ENCODE peak calls at places on chromosomes 13 and 19, in five cellular contexts. K is tibial nerve, G is A549, W is upper lobe of left lung, R is transverse colon. I is an unnamed sample. For H3K4me1, the result is how much of the 10 kb centered on the place peaks cover.

GRCh38 chr19:32669205-32669785 is 5.7 kb downstream of the ANKRD27 start:
- DNase-seq in G (no peak), K (no peak), R (no peak), W (no peak), I (no peak)

GRCh38 chr13:84121456-84121855 is 239.2 kb upstream of the SLITRK1 start:
- DNase-seq in W (no peak), K (no peak), G (no peak), R (no peak), I (no peak)

GRCh38 chr19:43510713-43511112 is 6.2 kb upstream of the PHLDB3 start:
- DNase-seq in W (no peak), G (no peak), R (no peak), K (no peak), I (no peak)

GRCh38 chr19:44607917-44608316 is 5.4 kb upstream of the IGSF23 start:
- DNase-seq in G (no peak), K (no peak), W (no peak), R (no peak), I (no peak)

GRCh38 chr13:97225533-97225932 is 3.4 kb downstream of the MBNL2 start:
- DNase-seq in R (no peak), G (no peak), K (no peak), W (no peak), I (no peak)

GRCh38 chr19:4830768-4831265 is 695 bp downstream of the TICAM1 start:
- DNase-seq in W (no peak), G (no peak), K (no peak), R (no peak), I (no peak)

GRCh38 chr13:79837741-79838450 is 356.9 kb downstream of the NDFIP2 start:
- DNase-seq in K (no peak), W (no peak), R (no peak), G (no peak), I (no peak)

GRCh38 chr13:49132479-49133002 is 87.6 kb upstream of the MLNR start:
- DNase-seq in G (no peak), K (no peak), W (peak), R (no peak), I (no peak)

GRCh38 chr19:27974082-27974513 is 1238.9 kb downstream of the UQCRFS1 start:
- DNase-seq in W (no peak), R (peak), K (no peak), G (peak), I (no peak)

GRCh38 chr19:49556412-49557398 is 23.7 kb downstream of the NOSIP start:
- DNase-seq in W (no peak), R (no peak), G (no peak), K (no peak), I (peak)

GRCh38 chr19:51272183-51272817 is 21.4 kb downstream of the SIGLECL1 start:
- DNase-seq in G (no peak), W (no peak), R (no peak), K (no peak), I (no peak)

DNA sequence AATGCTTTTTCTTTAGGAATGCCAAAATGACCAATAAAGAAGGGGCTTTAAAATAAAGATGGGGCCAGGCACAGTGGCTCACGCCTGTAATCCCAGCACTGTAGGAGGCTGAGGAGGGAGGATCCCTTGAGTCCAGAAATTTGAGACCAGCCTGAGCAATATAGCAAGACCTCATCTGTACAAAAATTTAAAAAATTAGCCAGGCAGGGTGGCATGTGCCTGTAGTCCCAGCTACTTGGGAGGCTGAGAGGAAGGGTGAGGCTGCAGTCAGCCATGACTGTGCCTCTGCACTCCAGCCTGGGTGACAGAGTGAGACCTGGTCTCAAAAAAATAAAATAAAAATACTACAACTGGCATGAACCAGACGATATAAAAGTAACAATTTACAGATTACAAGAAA is 93.4 kb downstream of the LHFPL6 start:
- DNase-seq in K (no peak), R (no peak), W (no peak), G (no peak), I (no peak)
- TF ChIP-seq EP300 in K (no peak), R (no peak), W (no peak), G (no peak), I (no peak)

DNA sequence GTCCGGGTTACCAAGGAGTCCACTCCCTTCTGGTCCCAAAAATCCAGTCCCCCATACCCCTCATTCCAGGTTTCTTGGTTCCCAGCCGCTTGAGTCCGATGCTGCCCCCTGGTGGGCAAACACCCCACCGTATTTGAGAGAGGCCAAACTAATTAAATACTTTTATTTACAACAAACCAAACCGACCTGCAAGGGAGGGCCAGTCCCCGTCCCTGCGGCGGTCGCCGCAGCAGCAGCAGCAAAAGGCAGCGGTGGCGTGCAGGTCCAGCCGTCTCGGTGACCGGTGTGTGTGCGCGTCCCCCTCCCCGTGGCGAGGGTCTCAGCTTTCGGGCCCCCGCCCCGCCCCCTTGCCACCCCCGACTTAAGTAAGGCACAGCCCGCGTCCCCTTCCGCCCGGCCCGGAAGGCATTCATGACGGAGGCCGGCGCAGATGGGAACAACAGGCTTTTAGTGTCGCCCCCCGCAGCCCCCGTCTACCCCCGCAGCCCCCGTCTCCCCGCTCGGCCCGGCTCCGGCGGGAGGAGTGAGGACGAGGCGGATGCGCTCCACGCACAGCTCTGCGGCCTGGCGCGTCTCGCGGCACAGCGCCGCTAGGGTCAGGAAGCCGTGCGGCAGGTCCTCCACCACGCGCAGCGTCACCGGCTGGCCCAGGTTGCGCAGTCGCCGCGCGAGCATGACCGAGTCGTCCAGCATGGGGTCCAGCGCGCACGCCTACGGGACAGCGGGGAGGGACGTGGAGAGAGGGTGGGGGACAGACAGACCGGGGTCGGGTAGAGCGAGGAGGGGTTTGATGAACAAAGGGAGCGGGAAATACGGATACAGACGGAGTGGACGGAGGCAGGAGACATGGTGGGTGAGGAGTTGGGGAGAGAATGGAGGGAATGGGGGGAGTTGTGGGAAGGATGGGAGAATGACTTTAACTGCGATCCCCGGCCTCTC is 11.5 kb upstream of the CNFN start:
- DNase-seq in G (peak), R (peak), W (peak), K (peak), I (peak)
- TF ChIP-seq CTCF in G (peak), R (peak), W (peak), K (peak), I (peak)

DNA sequence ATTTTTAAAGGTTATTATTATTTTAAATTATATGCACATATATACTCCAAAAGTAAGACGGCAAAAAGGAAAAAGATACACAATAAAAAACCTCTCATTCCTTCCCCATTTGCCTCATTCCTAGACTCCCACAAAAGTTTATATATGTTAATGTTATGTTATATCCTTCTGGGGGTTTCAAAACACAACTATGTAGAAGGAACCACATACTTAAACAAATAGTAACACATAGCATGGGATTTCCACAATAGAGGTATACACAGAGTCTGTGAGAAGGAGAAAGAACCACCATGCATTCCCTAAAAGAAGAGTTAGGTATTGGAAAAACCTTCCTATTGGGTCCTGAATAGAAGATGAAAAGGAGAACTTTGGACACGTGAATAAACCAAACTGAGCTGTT is 9.1 kb downstream of the PDS5B start:
- DNase-seq in G (no peak), W (no peak), R (no peak), K (no peak), I (no peak)
- H3K4me1 ChIP-seq in G (under half), W (under half), R (under half), K (under half), I (under half)

DNA sequence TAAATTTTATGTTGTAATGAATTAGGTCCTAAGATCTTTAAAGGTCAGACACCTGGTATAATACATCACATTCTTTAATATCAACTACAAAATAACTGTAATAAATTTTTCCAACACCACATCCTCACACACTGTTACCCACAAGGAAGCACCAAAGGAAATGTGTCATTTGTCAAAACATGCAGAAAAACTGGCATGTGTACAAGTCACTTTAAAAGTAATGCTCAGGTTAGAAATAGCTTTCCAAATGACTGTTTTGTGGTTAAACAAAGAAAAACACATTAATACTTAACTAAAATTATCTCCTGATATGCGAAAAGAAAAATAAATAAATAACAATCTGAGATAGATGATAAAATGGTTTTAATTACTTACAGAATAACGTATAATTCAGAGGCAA is 74.7 kb downstream of the MZT1 start:
- DNase-seq in W (no peak), G (no peak), R (no peak), K (no peak), I (no peak)
- TF ChIP-seq EP300 in W (no peak), G (no peak), R (no peak), K (no peak), I (no peak)

GRCh38 chr13:113122571-113123225 is at the start of gene F10:
- DNase-seq in K (peak), R (peak), W (peak), G (no peak), I (peak)
- TF ChIP-seq CTCF in K (no peak), R (peak), W (no peak), G (no peak), I (no peak)

GRCh38 chr13:113849546-113849945 is 14.3 kb downstream of the GAS6 start:
- DNase-seq in W (no peak), G (no peak), R (no peak), K (no peak), I (no peak)
- H3K4me1 ChIP-seq in W (under half), G (under half), R (under half), K (under half), I (under half)

GRCh38 chr19:37906868-37907734 is at the start of gene SIPA1L3:
- DNase-seq in R (peak), G (peak), W (peak), K (peak), I (peak)
- TF ChIP-seq EP300 in R (no peak), G (no peak), W (no peak), K (peak), I (no peak)

GRCh38 chr13:66358564-66358963 is 871.6 kb downstream of the PCDH9 start:
- DNase-seq in G (no peak), W (no peak), K (no peak), R (no peak), I (no peak)
- TF ChIP-seq CTCF in G (no peak), W (no peak), K (no peak), R (no peak), I (no peak)

GRCh38 chr13:46667687-46668281 is 114.8 kb downstream of the LRCH1 start:
- DNase-seq in G (no peak), W (no peak), R (no peak), K (no peak), I (no peak)
- H3K4me1 ChIP-seq in G (half or more), W (under half), R (under half), K (under half), I (under half)

GRCh38 chr19:35901055-35901644 is 810 bp upstream of the NFKBID start:
- DNase-seq in K (no peak), W (no peak), R (no peak), G (no peak), I (no peak)

GRCh38 chr19:35896643-35897040 is 3.7 kb downstream of the NFKBID start:
- DNase-seq in W (no peak), R (no peak), K (no peak), G (no peak), I (no peak)

GRCh38 chr19:35901854-35902661 is at the start of gene HCST:
- DNase-seq in R (peak), G (no peak), K (no peak), W (no peak), I (no peak)

GRCh38 chr19:35897706-35898451 is 2.5 kb downstream of the NFKBID start:
- DNase-seq in G (no peak), W (no peak), K (no peak), R (no peak), I (no peak)

GRCh38 chr19:35899547-35900214 is 659 bp downstream of the NFKBID start:
- DNase-seq in W (peak), G (peak), K (peak), R (peak), I (peak)
- TF ChIP-seq EP300 in W (no peak), G (no peak), K (peak), R (no peak), I (no peak)